ENCODE peak calls at places on chromosomes 13 and 19, in five cellular contexts. C, K, G, S and R are unnamed samples.

GRCh38 chr13:49443327-49443688 is 556 bp downstream of the CAB39L start:
- DNase-seq in G (no peak), K (no peak), S (peak), C (no peak), R (no peak)

GRCh38 chr19:4197228-4197624 is 14.7 kb downstream of the ANKRD24 start:
- DNase-seq in K (no peak), C (no peak), G (no peak), S (no peak), R (no peak)

GRCh38 chr13:44165172-44165894 is 208.3 kb upstream of the SERP2 start:
- DNase-seq in C (no peak), K (no peak), S (no peak), G (no peak), R (no peak)

GRCh38 chr13:53198017-53198416 is 169.4 kb downstream of the OLFM4 start:
- DNase-seq in K (no peak), C (no peak), G (no peak), S (no peak), R (no peak)

GRCh38 chr19:55080121-55080914 is 4.6 kb downstream of the EPS8L1 start:
- DNase-seq in G (peak), C (peak), K (peak), S (peak), R (peak)

GRCh38 chr13:57114945-57115344 is 25.8 kb upstream of the PRR20A start:
- DNase-seq in K (no peak), G (no peak), S (no peak), C (no peak), R (no peak)

GRCh38 chr13:94061316-94061715 is 418.2 kb downstream of the DCT start:
- DNase-seq in G (no peak), S (peak), K (no peak), C (no peak), R (peak)

GRCh38 chr13:73519720-73520119 is 460.9 kb downstream of the KLF5 start:
- DNase-seq in S (no peak), K (no peak), C (no peak), G (no peak), R (no peak)

GRCh38 chr13:75550159-75550567 is 572 bp downstream of the UCHL3 start:
- DNase-seq in C (no peak), K (no peak), S (peak), G (peak), R (peak)

GRCh38 chr19:46618670-46619231 is 6.1 kb downstream of the PTGIR start:
- DNase-seq in G (no peak), S (peak), K (peak), C (no peak), R (no peak)

GRCh38 chr19:16771618-16772017 is 52.0 kb downstream of the NWD1 start:
- DNase-seq in G (peak), S (peak), C (peak), K (peak), R (peak)

GRCh38 chr13:68940049-68940448 is 1167.6 kb upstream of the ATXN8OS start:
- DNase-seq in G (no peak), S (no peak), K (no peak), C (no peak), R (no peak)

GRCh38 chr19:51573331-51573730 is 2.2 kb downstream of the ZNF175 start:
- DNase-seq in C (no peak), K (no peak), S (peak), G (no peak), R (no peak)

GRCh38 chr19:49911381-49912145 is 14.9 kb upstream of the IL4I1 start:
- DNase-seq in G (no peak), S (peak), K (no peak), C (no peak), R (no peak)

GRCh38 chr19:34429553-34429952 is 1.4 kb downstream of the UBA2 start:
- DNase-seq in S (no peak), G (no peak), K (no peak), C (no peak), R (no peak)
- H3K4me3 ChIP-seq in S (peak), G (peak), K (peak), C (peak), R (peak)

GRCh38 chr13:24165746-24166145 is 5.2 kb downstream of the SPATA13 start:
- DNase-seq in C (no peak), G (no peak), S (peak), K (no peak), R (no peak)
- H3K4me3 ChIP-seq in C (no peak), G (no peak), S (no peak), K (no peak), R (no peak)

DNA sequence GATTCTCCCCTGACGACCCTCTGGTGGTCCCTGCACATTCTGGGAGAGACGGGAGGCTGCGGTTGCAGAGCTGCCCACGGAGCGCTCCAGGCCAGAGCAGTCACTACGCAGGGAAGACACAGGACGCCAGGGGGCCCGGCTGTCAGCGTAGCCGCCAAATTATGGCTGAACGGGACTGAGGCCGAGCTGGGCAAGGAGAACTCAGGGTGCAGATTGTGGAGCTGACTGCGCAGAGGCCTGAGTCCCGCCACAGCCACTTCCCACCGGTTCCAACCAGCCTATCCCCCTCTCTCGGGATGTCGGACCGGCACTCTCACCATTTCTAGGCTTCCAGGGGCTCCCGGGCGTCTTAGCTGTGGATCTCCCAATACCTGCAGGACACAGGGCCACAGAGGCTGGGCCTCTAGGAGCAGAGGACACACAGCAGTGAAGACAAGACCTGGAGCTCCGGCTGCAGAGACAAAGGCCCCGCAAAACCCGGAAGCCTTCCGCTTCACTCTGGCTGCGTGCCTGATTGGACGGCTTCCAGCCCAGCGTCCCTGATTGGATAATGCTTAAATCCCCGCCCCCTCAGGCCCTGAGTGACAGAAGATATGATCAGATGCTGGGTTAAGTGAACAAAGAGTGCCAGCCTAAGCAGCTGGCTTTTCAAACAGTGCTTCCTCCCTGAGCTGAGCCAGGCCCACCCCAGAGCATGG is at the start of gene ZNF737:
- DNase-seq in G (peak), S (peak), C (peak), K (peak), R (peak)
- H3K4me3 ChIP-seq in G (peak), S (peak), C (peak), K (peak), R (peak)

GRCh38 chr19:2282062-2282861 is at the start of gene PEAK3:
- DNase-seq in C (peak), S (peak), G (no peak), K (peak), R (no peak)
- H3K4me3 ChIP-seq in C (peak), S (peak), G (no peak), K (peak), R (peak)

GRCh38 chr13:111661776-111662175 is 341.3 kb downstream of the TEX29 start:
- DNase-seq in G (no peak), K (no peak), S (no peak), C (no peak), R (no peak)

GRCh38 chr13:111662451-111662850 is 342.0 kb downstream of the TEX29 start:
- DNase-seq in S (no peak), G (no peak), K (no peak), C (peak), R (no peak)

GRCh38 chr13:111663505-111663904 is 343.1 kb downstream of the TEX29 start:
- DNase-seq in K (no peak), S (no peak), C (no peak), G (no peak), R (no peak)

GRCh38 chr13:111664060-111664459 is 343.6 kb downstream of the TEX29 start:
- DNase-seq in S (no peak), K (peak), G (no peak), C (no peak), R (no peak)

GRCh38 chr13:111662895-111663294 is 342.5 kb downstream of the TEX29 start:
- DNase-seq in C (no peak), G (no peak), K (no peak), S (no peak), R (no peak)
- H3K4me3 ChIP-seq in C (no peak), G (no peak), K (no peak), S (no peak), R (no peak)

GRCh38 chr19:7829162-7829520 is 877 bp upstream of the EVI5L start:
- DNase-seq in C (no peak), G (no peak), S (no peak), K (no peak), R (no peak)
- H3K4me3 ChIP-seq in C (peak), G (peak), S (peak), K (no peak), R (peak)

GRCh38 chr13:27442071-27442647 is 8.2 kb downstream of the MTIF3 start:
- DNase-seq in K (no peak), C (no peak), S (no peak), G (peak), R (no peak)
- H3K4me3 ChIP-seq in K (no peak), C (no peak), S (no peak), G (peak), R (no peak)

GRCh38 chr19:17794731-17795494 is at the start of gene B3GNT3:
- DNase-seq in C (peak), K (no peak), G (peak), S (peak), R (no peak)

GRCh38 chr19:17795495-17795856 is 538 bp downstream of the B3GNT3 start:
- DNase-seq in K (no peak), C (no peak), S (no peak), G (no peak), R (no peak)

GRCh38 chr19:17796013-17796837 is 1.3 kb downstream of the B3GNT3 start:
- DNase-seq in K (no peak), C (no peak), G (peak), S (no peak), R (no peak)

GRCh38 chr19:17796838-17797168 is 1.9 kb downstream of the B3GNT3 start:
- DNase-seq in S (no peak), C (no peak), G (no peak), K (no peak), R (no peak)

GRCh38 chr19:17794412-17794730 is 567 bp upstream of the B3GNT3 start:
- DNase-seq in S (no peak), K (no peak), G (no peak), C (no peak), R (no peak)
- H3K4me3 ChIP-seq in S (no peak), K (no peak), G (peak), C (no peak), R (no peak)